ENCODE peak calls at places on chromosomes 12 and 14, in six cellular contexts. X is frontal cortex; Z is T1000; B is adrenal gland; T is CD4-positive, alpha-beta T cell; N is EH. D is an unnamed sample.
A peak's percentile ranks its signal among the peaks of the same experiment; 100 is the strongest.

GRCh38 chr12:121620328-121620891 is 5.9 kb upstream of the ORAI1 start:
- DNase-seq in Z (no peak), T (no peak), N (no peak), X (no peak), B (no peak), D (no peak)

GRCh38 chr12:12172106-12172511 is 94.7 kb downstream of the LRP6 start:
- DNase-seq in T (no peak), X (no peak), Z (no peak), N (peak; percentile 88), B (no peak), D (peak; percentile 47)

GRCh38 chr12:115504241-115504941 is 773.1 kb downstream of the MED13L start:
- DNase-seq in Z (no peak), N (no peak), T (no peak), B (no peak), X (no peak), D (no peak)

GRCh38 chr14:100065942-100066574 is 836 bp downstream of the EVL start:
- DNase-seq in N (no peak), T (peak; percentile 68), B (no peak), Z (no peak), X (no peak), D (no peak)

GRCh38 chr12:107759410-107759809 is 1.5 kb downstream of the PRDM4 start:
- DNase-seq in N (peak; percentile 81), B (peak; percentile 52), T (no peak), X (no peak), Z (peak; percentile 28), D (peak; percentile 86)

GRCh38 chr12:5554711-5555110 is 122.8 kb downstream of the NTF3 start:
- DNase-seq in N (peak; percentile 98), X (no peak), B (no peak), T (no peak), Z (no peak), D (peak; percentile 2)

GRCh38 chr12:20494803-20495202 is 126.5 kb downstream of the PDE3A start:
- DNase-seq in X (no peak), Z (no peak), B (no peak), N (peak; percentile 67), T (no peak), D (peak; percentile 23)

GRCh38 chr12:131641315-131641714 is 69.6 kb upstream of the SFSWAP start:
- DNase-seq in X (no peak), N (no peak), Z (no peak), T (no peak), B (no peak), D (no peak)

GRCh38 chr12:40016960-40017359 is 88.9 kb downstream of the SLC2A13 start:
- DNase-seq in Z (peak; percentile 15), X (no peak), T (no peak), B (no peak), N (no peak), D (peak; percentile 98)

GRCh38 chr12:69423037-69423905 is 46.9 kb upstream of the FRS2 start:
- DNase-seq in B (no peak), T (no peak), N (peak; percentile 41), Z (no peak), X (no peak), D (peak; percentile 7)

GRCh38 chr14:58637391-58638230 is at the start of gene DACT1:
- DNase-seq in Z (peak; percentile 52), N (peak; percentile 85), B (peak; percentile 59), T (peak; percentile 26), X (peak; percentile 75), D (peak; percentile 90)

GRCh38 chr12:19712041-19712440 is 272.7 kb downstream of the AEBP2 start:
- DNase-seq in T (no peak), N (peak; percentile 94), B (no peak), X (no peak), Z (no peak), D (peak; percentile 89)

GRCh38 chr14:87990687-87991086 is 2.3 kb downstream of the GALC start:
- DNase-seq in X (no peak), Z (no peak), N (no peak), B (peak; percentile 24), T (no peak), D (peak; percentile 17)

GRCh38 chr14:62709773-62710172 is 335.5 kb downstream of the KCNH5 start:
- DNase-seq in X (no peak), B (no peak), N (no peak), Z (no peak), T (no peak), D (no peak)

GRCh38 chr12:92079054-92079385 is 66.6 kb downstream of the BTG1 start:
- DNase-seq in N (peak; percentile 39), B (no peak), X (no peak), Z (no peak), T (no peak), D (no peak)

GRCh38 chr12:30806989-30807694 is 52.4 kb upstream of the CAPRIN2 start:
- DNase-seq in T (no peak), X (no peak), B (peak; percentile 42), N (peak; percentile 77), Z (peak; percentile 18), D (peak; percentile 79)

GRCh38 chr14:99205086-99205688 is 66.8 kb downstream of the BCL11B start:
- DNase-seq in B (no peak), T (no peak), Z (no peak), X (no peak), N (no peak), D (no peak)

GRCh38 chr12:1277905-1278304 is 286.9 kb downstream of the ERC1 start:
- DNase-seq in X (no peak), Z (no peak), N (no peak), T (no peak), B (no peak), D (no peak)

GRCh38 chr12:121866331-121866730 is 7.7 kb upstream of the HPD start:
- DNase-seq in Z (no peak), N (peak; percentile 32), B (no peak), T (no peak), X (no peak), D (no peak)

GRCh38 chr14:89455412-89455811 is 38.4 kb upstream of the FOXN3 start:
- DNase-seq in Z (no peak), X (no peak), N (no peak), B (no peak), T (no peak), D (no peak)

GRCh38 chr14:105095236-105095805 is 30.1 kb upstream of the GPR132 start:
- DNase-seq in N (no peak), B (peak; percentile 2), X (no peak), T (no peak), Z (no peak), D (no peak)

GRCh38 chr12:130157998-130158774 is 4.1 kb upstream of the FZD10 start:
- DNase-seq in Z (no peak), T (no peak), X (no peak), B (no peak), N (no peak), D (no peak)

GRCh38 chr12:122947352-122947792 is 18.9 kb downstream of the ABCB9 start:
- DNase-seq in T (no peak), Z (no peak), X (no peak), B (no peak), N (no peak), D (no peak)

GRCh38 chr14:90161129-90161528 is 95.2 kb upstream of the PSMC1 start:
- DNase-seq in N (no peak), T (no peak), Z (no peak), X (no peak), B (no peak), D (no peak)

GRCh38 chr12:131721548-131721947 is 10.7 kb downstream of the SFSWAP start:
- DNase-seq in Z (no peak), T (no peak), B (no peak), X (no peak), N (no peak), D (no peak)

GRCh38 chr14:89304972-89305703 is 111.9 kb downstream of the FOXN3 start:
- DNase-seq in B (peak; percentile 66), N (peak; percentile 76), Z (no peak), T (no peak), X (no peak), D (peak; percentile 95)

GRCh38 chr14:50719911-50720759 is 52.0 kb upstream of the SAV1 start:
- DNase-seq in B (no peak), X (no peak), N (peak; percentile 68), T (no peak), Z (no peak), D (no peak)

GRCh38 chr14:105486333-105486973 is at the start of gene CRIP1:
- DNase-seq in T (no peak), X (no peak), B (no peak), N (no peak), Z (no peak), D (no peak)

GRCh38 chr14:88454886-88455285 is 69.4 kb downstream of the SPATA7 start:
- DNase-seq in N (peak; percentile 39), B (no peak), X (no peak), Z (no peak), T (no peak), D (no peak)

GRCh38 chr12:4956968-4957367 is 47.3 kb downstream of the KCNA1 start:
- DNase-seq in B (no peak), T (no peak), N (no peak), X (no peak), Z (no peak), D (no peak)